ENCODE peak calls at places on chromosomes 16 and 17, in ten cellular contexts. I is tibial artery, B is activated T-cell treated with anti-CD3 and anti-CD28 coated beads for 1 hour, K is cardiac fibroblast, Q is OCI-LY7, L is mesendoderm, U is AG08395, T is dorsolateral prefrontal cortex, W is fibroblast of pulmonary artery, M is NCI-H2171 treated with DMSO at 0.1 percent for 48 hours. R is an unnamed sample.

GRCh38 chr16:10926867-10927266 is 15.4 kb downstream of the DEXI start:
- DNase-seq in I (no peak), B (no peak), K (no peak), Q (no peak), L (no peak), U (no peak), T (no peak), W (no peak), M (no peak), R (no peak)

GRCh38 chr17:14747576-14747940 is 446.7 kb downstream of the HS3ST3B1 start:
- DNase-seq in I (no peak), B (no peak), K (no peak), Q (no peak), L (no peak), U (peak), T (no peak), W (peak), M (no peak), R (no peak)

GRCh38 chr16:8493885-8494487 is 96.3 kb downstream of the TMEM114 start:
- DNase-seq in I (no peak), B (no peak), K (no peak), Q (no peak), L (peak), U (no peak), T (no peak), W (no peak), M (no peak), R (no peak)

GRCh38 chr17:41403409-41404023 is 6.1 kb upstream of the KRT31 start:
- DNase-seq in I (no peak), B (no peak), K (peak), Q (no peak), L (no peak), U (no peak), T (no peak), W (peak), M (no peak), R (no peak)

GRCh38 chr16:30095166-30096078 is 591 bp downstream of the YPEL3 start:
- DNase-seq in I (no peak), B (no peak), K (no peak), Q (no peak), L (no peak), U (no peak), T (no peak), W (no peak), M (no peak), R (no peak)

GRCh38 chr16:80804061-80804450 is 342 bp downstream of the CDYL2 start:
- DNase-seq in I (no peak), B (peak), K (peak), Q (peak), L (peak), U (peak), T (peak), W (peak), M (no peak), R (no peak)

GRCh38 chr17:8057691-8058114 is 18.8 kb downstream of the ALOX15B start:
- DNase-seq in I (peak), B (no peak), K (peak), Q (peak), L (peak), U (peak), T (peak), W (peak), M (peak), R (peak)

GRCh38 chr16:87231911-87232310 is 85.3 kb downstream of the C16orf95 start:
- DNase-seq in I (no peak), B (no peak), K (no peak), Q (no peak), L (no peak), U (no peak), T (no peak), W (no peak), M (no peak), R (no peak)

GRCh38 chr16:87380875-87381274 is 2.7 kb downstream of the FBXO31 start:
- DNase-seq in I (no peak), B (no peak), K (peak), Q (no peak), L (peak), U (no peak), T (no peak), W (peak), M (no peak), R (no peak)

GRCh38 chr17:2251098-2251497 is 52.5 kb downstream of the SMG6 start:
- DNase-seq in I (no peak), B (no peak), K (no peak), Q (no peak), L (no peak), U (no peak), T (no peak), W (no peak), M (no peak), R (no peak)

GRCh38 chr17:40079545-40079944 is 16.8 kb downstream of the THRA start:
- DNase-seq in I (no peak), B (no peak), K (no peak), Q (no peak), L (no peak), U (no peak), T (no peak), W (no peak), M (no peak), R (no peak)

GRCh38 chr16:17302620-17303019 is 168.1 kb downstream of the XYLT1 start:
- DNase-seq in I (no peak), B (no peak), K (peak), Q (no peak), L (no peak), U (peak), T (no peak), W (no peak), M (no peak), R (no peak)

GRCh38 chr17:3976675-3977171 is 12.5 kb upstream of the ATP2A3 start:
- DNase-seq in I (peak), B (no peak), K (no peak), Q (no peak), L (no peak), U (no peak), T (no peak), W (no peak), M (no peak), R (peak)

GRCh38 chr16:74999208-74999682 is 421 bp downstream of the ZNRF1 start:
- DNase-seq in I (peak), B (no peak), K (peak), Q (no peak), L (peak), U (peak), T (peak), W (no peak), M (no peak), R (no peak)

GRCh38 chr17:77962349-77962748 is 3.8 kb downstream of the TNRC6C start:
- DNase-seq in I (no peak), B (no peak), K (no peak), Q (no peak), L (no peak), U (no peak), T (no peak), W (no peak), M (peak), R (no peak)

R was measured in cardiac septum.